ENCODE peak calls at places on chromosomes 5 and 9, in eight cellular contexts. L is GM12865, W is Peyer's patch, R is H7, M is cardiac fibroblast, E is adipocyte, Z is IMR-90, B is breast epithelium. P is an unnamed sample.

GRCh38 chr9:14661421-14662059 is 31.7 kb downstream of the ZDHHC21 start:
- DNase-seq in L (peak; percentile 18), W (no peak), R (peak; percentile 19), M (peak; percentile 63), E (peak; percentile 66), Z (peak; percentile 43), B (no peak), P (peak; percentile 25)

GRCh38 chr5:7186818-7187217 is 209.1 kb upstream of the ADCY2 start:
- DNase-seq in L (no peak), W (no peak), R (no peak), M (no peak), E (no peak), Z (no peak), B (no peak), P (no peak)

GRCh38 chr9:16521868-16522381 is 348.5 kb downstream of the BNC2 start:
- DNase-seq in L (no peak), W (no peak), R (no peak), M (peak; percentile 79), E (peak; percentile 78), Z (peak; percentile 94), B (peak; percentile 38), P (no peak)

GRCh38 chr5:57216714-57217113 is 42.9 kb downstream of the GPBP1 start:
- DNase-seq in L (no peak), W (no peak), R (no peak), M (peak; percentile 85), E (peak; percentile 89), Z (peak; percentile 82), B (no peak), P (no peak)

GRCh38 chr9:126424511-126424910 is 97.9 kb downstream of the MVB12B start:
- DNase-seq in L (no peak), W (no peak), R (no peak), M (no peak), E (no peak), Z (no peak), B (no peak), P (no peak)

GRCh38 chr5:133714161-133714915 is 102.0 kb upstream of the FSTL4 start:
- DNase-seq in L (no peak), W (no peak), R (no peak), M (no peak), E (no peak), Z (no peak), B (no peak), P (no peak)

GRCh38 chr9:94891183-94891582 is 164.7 kb downstream of the AOPEP start:
- DNase-seq in L (no peak), W (no peak), R (no peak), M (no peak), E (no peak), Z (no peak), B (no peak), P (no peak)

GRCh38 chr9:84261082-84261746 is 79.3 kb downstream of the SLC28A3 start:
- DNase-seq in L (peak; percentile 85), W (peak; percentile 63), R (peak; percentile 67), M (peak; percentile 85), E (peak; percentile 92), Z (peak; percentile 75), B (peak; percentile 60), P (peak; percentile 32)

GRCh38 chr9:86829496-86830046 is 117.7 kb downstream of the GAS1 start:
- DNase-seq in L (no peak), W (no peak), R (no peak), M (no peak), E (peak; percentile 29), Z (no peak), B (no peak), P (no peak)

GRCh38 chr5:177553671-177554429 is 513 bp downstream of the FAM193B start:
- DNase-seq in L (peak; percentile 27), W (peak; percentile 19), R (peak; percentile 88), M (no peak), E (peak; percentile 53), Z (no peak), B (peak; percentile 20), P (no peak)

GRCh38 chr9:126797903-126798302 is 6.9 kb upstream of the ZBTB43 start:
- DNase-seq in L (no peak), W (no peak), R (no peak), M (no peak), E (no peak), Z (no peak), B (no peak), P (no peak)

GRCh38 chr5:58680503-58680902 is 97.6 kb downstream of the RAB3C start:
- DNase-seq in L (no peak), W (no peak), R (no peak), M (no peak), E (no peak), Z (no peak), B (no peak), P (no peak)

GRCh38 chr9:114829686-114830085 is 23.8 kb upstream of the TNFSF15 start:
- DNase-seq in L (no peak), W (no peak), R (no peak), M (no peak), E (no peak), Z (no peak), B (no peak), P (no peak)

GRCh38 chr9:90773593-90773992 is 28.0 kb upstream of the SYK start:
- DNase-seq in L (peak; percentile 34), W (peak; percentile 34), R (peak; percentile 41), M (no peak), E (no peak), Z (no peak), B (no peak), P (no peak)

GRCh38 chr5:64210866-64211265 is 45.2 kb downstream of the RNF180 start:
- DNase-seq in L (no peak), W (no peak), R (no peak), M (peak; percentile 89), E (peak; percentile 87), Z (peak; percentile 72), B (no peak), P (no peak)

GRCh38 chr5:176132471-176133288 is 105.5 kb upstream of the SIMC1 start:
- DNase-seq in L (no peak), W (no peak), R (no peak), M (no peak), E (no peak), Z (no peak), B (no peak), P (no peak)

GRCh38 chr5:176131771-176132170 is 106.5 kb upstream of the SIMC1 start:
- DNase-seq in L (no peak), W (no peak), R (no peak), M (no peak), E (no peak), Z (no peak), B (no peak), P (no peak)

GRCh38 chr5:176133289-176133870 is 104.8 kb upstream of the SIMC1 start:
- DNase-seq in L (no peak), W (no peak), R (peak; percentile 79), M (no peak), E (no peak), Z (no peak), B (no peak), P (no peak)

GRCh38 chr5:176133877-176134276 is 104.3 kb upstream of the SIMC1 start:
- DNase-seq in L (no peak), W (no peak), R (no peak), M (no peak), E (no peak), Z (no peak), B (no peak), P (no peak)

GRCh38 chr5:176134529-176135223 is 103.5 kb upstream of the SIMC1 start:
- DNase-seq in L (no peak), W (no peak), R (peak; percentile 60), M (no peak), E (no peak), Z (no peak), B (no peak), P (no peak)
- H3K4me3 ChIP-seq in L (no peak overlapping the region), W (no peak overlapping the region), R (no peak overlapping the region), M (no peak overlapping the region), E (no peak overlapping the region), Z (no peak overlapping the region), B (no peak overlapping the region), P (no peak overlapping the region)

GRCh38 chr5:93610581-93611167 is 27.7 kb downstream of the NR2F1 start:
- DNase-seq in L (no peak), W (no peak), R (no peak), M (no peak), E (no peak), Z (no peak), B (no peak), P (no peak)

GRCh38 chr5:93611510-93611899 is 28.5 kb downstream of the NR2F1 start:
- DNase-seq in L (no peak), W (no peak), R (no peak), M (no peak), E (no peak), Z (no peak), B (no peak), P (no peak)

GRCh38 chr5:93609756-93610155 is 26.7 kb downstream of the NR2F1 start:
- DNase-seq in L (no peak), W (no peak), R (no peak), M (no peak), E (no peak), Z (no peak), B (no peak), P (no peak)

GRCh38 chr5:93607367-93608258 is 24.6 kb downstream of the NR2F1 start:
- DNase-seq in L (peak; percentile 53), W (no peak), R (peak; percentile 82), M (peak; percentile 76), E (peak; percentile 85), Z (peak; percentile 89), B (no peak), P (no peak)

GRCh38 chr5:93611900-93612898 is 29.2 kb downstream of the NR2F1 start:
- DNase-seq in L (no peak), W (no peak), R (peak; percentile 86), M (no peak), E (peak; percentile 69), Z (peak; percentile 43), B (no peak), P (no peak)
- H3K4me3 ChIP-seq in L (no peak overlapping the region), W (no peak overlapping the region), R (no peak overlapping the region), M (no peak overlapping the region), E (peak overlapping the region; percentile 71), Z (peak overlapping the region; percentile 43), B (peak overlapping the region; percentile 39), P (no peak overlapping the region)

GRCh38 chr5:141369994-141370848 is at the start of gene PCDHGB3:
- DNase-seq in L (peak; percentile 83), W (no peak), R (no peak), M (peak; percentile 73), E (peak; percentile 19), Z (peak; percentile 74), B (no peak), P (no peak)

GRCh38 chr5:141373673-141374317 is at the start of gene PCDHGA6:
- DNase-seq in L (no peak), W (no peak), R (no peak), M (peak; percentile 66), E (peak; percentile 62), Z (peak; percentile 58), B (no peak), P (no peak)

GRCh38 chr5:141374627-141375026 is 936 bp downstream of the PCDHGA6 start:
- DNase-seq in L (no peak), W (no peak), R (no peak), M (no peak), E (no peak), Z (no peak), B (no peak), P (no peak)

GRCh38 chr5:141366016-141366896 is 2.3 kb downstream of the PCDHGA5 start:
- DNase-seq in L (no peak), W (no peak), R (no peak), M (no peak), E (no peak), Z (no peak), B (no peak), P (no peak)

GRCh38 chr5:141371572-141372475 is 1.8 kb downstream of the PCDHGB3 start:
- DNase-seq in L (no peak), W (no peak), R (no peak), M (no peak), E (no peak), Z (no peak), B (no peak), P (no peak)
- H3K4me3 ChIP-seq in L (no peak overlapping the region), W (no peak overlapping the region), R (no peak overlapping the region), M (no peak overlapping the region), E (peak overlapping the region; percentile 16), Z (no peak overlapping the region), B (peak overlapping the region; percentile 9), P (no peak overlapping the region)

GRCh38 chr5:53482717-53483638 is 2.5 kb downstream of the FST start:
- DNase-seq in L (peak; percentile 29), W (no peak), R (peak; percentile 73), M (peak; percentile 43), E (peak; percentile 52), Z (peak; percentile 53), B (no peak), P (no peak)
- H3K4me3 ChIP-seq in L (peak overlapping the region; percentile 54), W (peak overlapping the region; percentile 54), R (peak overlapping the region; percentile 77), M (peak overlapping the region; percentile 72), E (peak overlapping the region; percentile 93), Z (peak overlapping the region; percentile 100), B (peak overlapping the region; percentile 91), P (peak overlapping the region; percentile 43)